ENCODE peak calls at places on chromosomes 13 and 19, in ten cellular contexts. A is fibroblast of the aortic adventitia, Z is dorsolateral prefrontal cortex, G is fibroblast of lung, V is endothelial cell of umbilical vein, E is psoas muscle, S is choroid plexus epithelial cell, Q is sigmoid colon, M is H1, C is thoracic aorta. B is an unnamed sample.

GRCh38 chr13:98496239-98496668 is 80.7 kb downstream of the STK24 start:
- DNase-seq in M (no peak), G (peak), Z (no peak), E (peak), Q (peak), S (no peak), V (no peak), C (no peak), A (peak), B (peak)

GRCh38 chr13:39410089-39410901 is 192.7 kb downstream of the LHFPL6 start:
- DNase-seq in V (peak), Z (no peak), Q (no peak), E (no peak), G (peak), S (peak), C (no peak), M (no peak), A (peak), B (peak)

GRCh38 chr19:36805364-36805763 is 32.8 kb upstream of the ZNF850 start:
- DNase-seq in Q (no peak), E (no peak), S (no peak), Z (no peak), V (no peak), A (no peak), G (no peak), M (no peak), C (no peak), B (no peak)

GRCh38 chr13:109773276-109773675 is 13.1 kb downstream of the IRS2 start:
- DNase-seq in C (no peak), Z (no peak), V (no peak), Q (no peak), S (no peak), M (no peak), E (no peak), G (no peak), A (no peak), B (no peak)

GRCh38 chr19:16628183-16628983 is at the start of gene MED26:
- DNase-seq in S (peak), C (peak), G (peak), V (peak), A (peak), M (peak), Q (peak), Z (peak), E (peak), B (peak)

GRCh38 chr13:21039097-21039800 is 22.1 kb downstream of the LATS2 start:
- DNase-seq in G (no peak), V (peak), S (no peak), M (no peak), E (no peak), C (no peak), Z (no peak), Q (peak), A (peak), B (no peak)

GRCh38 chr19:2033825-2034159 is 17.3 kb downstream of the MKNK2 start:
- DNase-seq in Z (no peak), S (no peak), G (no peak), E (no peak), Q (peak), V (no peak), M (no peak), C (no peak), A (no peak), B (no peak)

GRCh38 chr13:112885782-112886268 is 83.2 kb upstream of the MCF2L start:
- DNase-seq in C (no peak), S (peak), E (peak), Z (peak), Q (peak), M (peak), V (peak), G (peak), A (peak), B (peak)

GRCh38 chr19:14686411-14686810 is 3.4 kb upstream of the ZNF333 start:
- DNase-seq in Z (no peak), S (peak), E (no peak), Q (no peak), V (peak), C (no peak), A (peak), G (peak), M (no peak), B (peak)
- TF ChIP-seq CTCF in Z (peak), S (peak), E (no peak), Q (peak), V (no peak), C (no peak), A (peak), G (peak), M (peak), B (peak)

GRCh38 chr13:23357349-23357748 is 76.2 kb downstream of the SACS start:
- DNase-seq in C (no peak), V (no peak), Q (no peak), E (no peak), S (no peak), A (peak), G (no peak), M (no peak), Z (no peak), B (no peak)
- H3K4me3 ChIP-seq in C (no peak), V (no peak), Q (no peak), E (no peak), S (no peak), A (no peak), G (no peak), M (no peak), Z (no peak), B (no peak)

GRCh38 chr13:75226092-75226491 is 255.9 kb downstream of the TBC1D4 start:
- DNase-seq in S (no peak), C (no peak), M (peak), A (no peak), E (no peak), V (no peak), G (no peak), Z (no peak), Q (no peak), B (no peak)
- TF ChIP-seq CTCF in S (no peak), C (no peak), M (peak), A (no peak), E (no peak), V (no peak), G (no peak), Z (no peak), Q (no peak), B (no peak)

DNA sequence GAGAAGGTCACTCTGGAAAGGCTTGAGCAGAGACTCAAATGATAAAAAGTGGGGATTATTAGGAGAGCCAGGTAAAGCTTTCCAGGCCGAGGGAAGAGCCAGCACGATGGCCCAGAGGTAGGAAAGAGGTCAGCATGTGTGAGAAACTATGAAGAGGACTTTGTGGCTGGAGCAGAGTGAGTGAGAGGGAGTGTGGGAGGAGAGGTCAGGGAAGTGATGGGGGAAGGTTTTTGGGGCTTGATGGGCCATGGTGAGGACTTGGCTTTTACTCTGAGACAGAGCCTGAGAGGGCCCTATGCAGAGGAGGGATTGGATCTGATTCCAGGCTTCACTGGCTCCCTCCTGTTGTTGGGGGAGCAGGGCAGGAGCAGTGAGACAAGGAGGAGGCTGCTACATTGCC is 5.3 kb downstream of the CATSPERG start:
- DNase-seq in S (no peak), V (no peak), A (no peak), C (no peak), Q (no peak), M (no peak), E (no peak), G (no peak), Z (no peak), B (no peak)
- H3K4me3 ChIP-seq in S (no peak), V (no peak), A (no peak), C (no peak), Q (no peak), M (no peak), E (no peak), G (no peak), Z (no peak), B (no peak)